ENCODE peak calls at places on chromosomes 3 and 15, in seven cellular contexts. U is left ventricle myocardium inferior, T is AG08396, A is mammary epithelial cell, H is mesothelial cell of epicardium, L is foreskin fibroblast, J is fibroblast of mammary gland. V is an unnamed sample.
A peak's percentile ranks its signal among the peaks of the same experiment; 100 is the strongest.

GRCh38 chr3:26011276-26011675 is 221.4 kb downstream of the OXSM start:
- DNase-seq in T (no peak), H (no peak), U (no peak), J (no peak), A (no peak), L (no peak), V (no peak)

GRCh38 chr3:133857767-133858166 is 37.9 kb downstream of the RAB6B start:
- DNase-seq in L (no peak), T (no peak), J (no peak), A (no peak), U (no peak), H (no peak), V (no peak)

GRCh38 chr3:150376001-150376848 is 31.9 kb upstream of the TSC22D2 start:
- DNase-seq in J (peak; percentile 77), A (no peak), H (no peak), T (no peak), U (no peak), L (peak; percentile 60), V (peak; percentile 51)

GRCh38 chr3:11601446-11602241 is 42.1 kb downstream of the VGLL4 start:
- DNase-seq in T (no peak), L (no peak), A (no peak), U (peak; percentile 62), H (no peak), J (peak; percentile 82), V (peak; percentile 55)

GRCh38 chr3:186080849-186081438 is 27.9 kb downstream of the ETV5 start:
- DNase-seq in A (no peak), L (no peak), U (no peak), H (no peak), J (no peak), T (no peak), V (no peak)

GRCh38 chr3:99012051-99012450 is 110.6 kb upstream of the DCBLD2 start:
- DNase-seq in J (peak; percentile 24), L (no peak), A (no peak), T (no peak), H (no peak), U (no peak), V (peak; percentile 90)

GRCh38 chr3:38002940-38003339 is 12.4 kb downstream of the VILL start:
- DNase-seq in U (no peak), A (no peak), J (no peak), T (no peak), L (no peak), H (no peak), V (no peak)

GRCh38 chr3:125511420-125512094 is 8.4 kb downstream of the SNX4 start:
- DNase-seq in H (no peak), L (no peak), T (no peak), A (no peak), U (no peak), J (no peak), V (no peak)

GRCh38 chr3:168341192-168341816 is 245.6 kb upstream of the GOLIM4 start:
- DNase-seq in J (peak; percentile 84), A (no peak), U (no peak), L (peak; percentile 37), T (peak; percentile 52), H (no peak), V (peak; percentile 5)

GRCh38 chr15:65757256-65757655 is 34.8 kb downstream of the DENND4A start:
- DNase-seq in H (no peak), T (no peak), L (no peak), U (no peak), J (no peak), A (no peak), V (no peak)

V was measured in LHCN-M2.